ENCODE peak calls at places on chromosome 15, in four cellular contexts. One of them, this sample, is unnamed.

GRCh38 chr15:72685925-72686794 is at the start of the genes BBS4 and HIGD2B:
- DNase-seq in iris pigment epithelial cell: peak
- DNase-seq in cerebellum: peak
- DNase-seq in left ventricle myocardium inferior: peak
- DNase-seq in this sample: peak

GRCh38 chr15:64006642-64007041 is 39.6 kb downstream of the DAPK2 start:
- DNase-seq in left ventricle myocardium inferior: no peak
- DNase-seq in iris pigment epithelial cell: no peak
- DNase-seq in cerebellum: no peak
- DNase-seq in this sample: no peak

GRCh38 chr15:96147267-96147666 is 183.2 kb upstream of the NR2F2 start:
- DNase-seq in iris pigment epithelial cell: no peak
- DNase-seq in left ventricle myocardium inferior: no peak
- DNase-seq in cerebellum: no peak
- DNase-seq in this sample: no peak

GRCh38 chr15:83365370-83365938 is 81.0 kb upstream of the BNC1 start:
- DNase-seq in left ventricle myocardium inferior: peak
- DNase-seq in cerebellum: no peak
- DNase-seq in iris pigment epithelial cell: peak
- DNase-seq in this sample: peak

GRCh38 chr15:45637552-45638033 is 2.8 kb downstream of the SQOR start:
- DNase-seq in iris pigment epithelial cell: peak
- DNase-seq in left ventricle myocardium inferior: peak
- DNase-seq in cerebellum: no peak
- DNase-seq in this sample: peak

GRCh38 chr15:78306176-78306774 is 6.9 kb upstream of the SKIC8 start:
- DNase-seq in iris pigment epithelial cell: peak
- DNase-seq in cerebellum: no peak
- DNase-seq in left ventricle myocardium inferior: no peak
- DNase-seq in this sample: peak

GRCh38 chr15:101156509-101157159 is 95.2 kb downstream of the CHSY1 start:
- DNase-seq in cerebellum: no peak
- DNase-seq in left ventricle myocardium inferior: no peak
- DNase-seq in iris pigment epithelial cell: no peak
- DNase-seq in this sample: no peak

GRCh38 chr15:81880314-81880713 is 165.5 kb downstream of the MEX3B start:
- DNase-seq in cerebellum: no peak
- DNase-seq in left ventricle myocardium inferior: no peak
- DNase-seq in iris pigment epithelial cell: no peak
- DNase-seq in this sample: no peak

GRCh38 chr15:32959077-32959476 is 235.4 kb downstream of the FMN1 start:
- DNase-seq in iris pigment epithelial cell: peak
- DNase-seq in left ventricle myocardium inferior: no peak
- DNase-seq in cerebellum: no peak
- DNase-seq in this sample: no peak

GRCh38 chr15:96783746-96784145 is 453.2 kb downstream of the NR2F2 start:
- DNase-seq in left ventricle myocardium inferior: no peak
- DNase-seq in iris pigment epithelial cell: no peak
- DNase-seq in cerebellum: no peak
- DNase-seq in this sample: no peak

GRCh38 chr15:41367418-41367817 is 34.7 kb downstream of the NUSAP1 start:
- DNase-seq in cerebellum: no peak
- DNase-seq in left ventricle myocardium inferior: no peak
- DNase-seq in iris pigment epithelial cell: no peak
- DNase-seq in this sample: no peak

This sample was measured in G401.